ENCODE peak calls at places on chromosome 13, in ten cellular contexts. M, V, D, T, H, A, G, C, J and Z are unnamed samples.
A peak's percentile ranks its signal among the peaks of the same experiment; 100 is the strongest.

GRCh38 chr13:77337159-77337558 is 10.3 kb upstream of the MYCBP2 start:
- DNase-seq in V (no peak), C (no peak), M (no peak), G (no peak), T (no peak), J (no peak), A (no peak), D (no peak), H (no peak), Z (no peak)

GRCh38 chr13:79126706-79127105 is 279.3 kb downstream of the RBM26 start:
- DNase-seq in T (no peak), H (no peak), D (no peak), V (no peak), G (no peak), M (no peak), A (no peak), C (no peak), J (no peak), Z (no peak)

GRCh38 chr13:34179481-34179880 is 361.5 kb downstream of the RFC3 start:
- DNase-seq in M (no peak), D (peak; percentile 9), J (no peak), A (no peak), V (no peak), T (no peak), C (no peak), G (peak; percentile 36), H (no peak), Z (no peak)

GRCh38 chr13:84917252-84917878 is 881.9 kb downstream of the SLITRK6 start:
- DNase-seq in C (no peak), T (no peak), M (peak; percentile 16), J (no peak), A (no peak), G (peak; percentile 19), D (peak; percentile 10), H (no peak), V (no peak), Z (no peak)

GRCh38 chr13:77359171-77359570 is 32.3 kb upstream of the MYCBP2 start:
- DNase-seq in D (no peak), C (no peak), H (no peak), T (no peak), G (peak; percentile 2), V (no peak), M (no peak), A (no peak), J (no peak), Z (no peak)

GRCh38 chr13:112831196-112831595 is 137.8 kb upstream of the MCF2L start:
- DNase-seq in A (no peak), J (no peak), G (no peak), D (no peak), V (no peak), M (no peak), C (no peak), H (no peak), T (peak; percentile 45), Z (no peak)

GRCh38 chr13:34037636-34038325 is 219.8 kb downstream of the RFC3 start:
- DNase-seq in C (no peak), J (no peak), V (no peak), D (no peak), A (no peak), G (peak; percentile 21), H (no peak), M (no peak), T (no peak), Z (no peak)

GRCh38 chr13:51276684-51277083 is 54.5 kb downstream of the FAM124A start:
- DNase-seq in M (peak; percentile 72), A (no peak), V (no peak), D (no peak), G (no peak), C (no peak), H (no peak), T (no peak), J (no peak), Z (no peak)

GRCh38 chr13:49608932-49609331 is 19.4 kb upstream of the ARL11 start:
- DNase-seq in H (no peak), G (no peak), C (no peak), J (no peak), D (no peak), T (no peak), M (no peak), V (no peak), A (no peak), Z (no peak)

GRCh38 chr13:40589285-40590109 is 76.9 kb downstream of the FOXO1 start:
- DNase-seq in M (peak; percentile 94), T (peak; percentile 68), H (no peak), V (peak; percentile 74), J (no peak), C (peak; percentile 70), A (no peak), G (peak; percentile 70), D (peak; percentile 20), Z (no peak)

GRCh38 chr13:110799246-110800236 is 86.0 kb downstream of the ING1 start:
- DNase-seq in T (no peak), J (no peak), D (no peak), A (no peak), M (peak; percentile 24), C (no peak), V (no peak), H (no peak), G (peak; percentile 82), Z (no peak)

GRCh38 chr13:25353344-25353743 is 18.4 kb upstream of the ATP8A2 start:
- DNase-seq in T (no peak), D (no peak), M (no peak), G (no peak), C (no peak), J (no peak), V (no peak), H (no peak), A (no peak), Z (no peak)

GRCh38 chr13:95948646-95949045 is 104.6 kb downstream of the UGGT2 start:
- DNase-seq in C (no peak), H (no peak), D (no peak), J (no peak), A (no peak), G (peak; percentile 6), M (no peak), T (no peak), V (no peak), Z (no peak)

GRCh38 chr13:50358221-50358620 is 343.0 kb downstream of the KCNRG start:
- DNase-seq in A (no peak), H (no peak), C (no peak), J (no peak), T (no peak), D (no peak), G (no peak), V (no peak), M (peak; percentile 25), Z (no peak)

GRCh38 chr13:59689057-59689456 is 474.7 kb downstream of the DIAPH3 start:
- DNase-seq in T (no peak), G (no peak), C (no peak), J (no peak), M (no peak), D (no peak), V (no peak), H (no peak), A (no peak), Z (no peak)

GRCh38 chr13:38093425-38093824 is 223.9 kb upstream of the TRPC4 start:
- DNase-seq in M (no peak), D (no peak), A (no peak), T (no peak), J (no peak), G (no peak), H (no peak), V (no peak), C (no peak), Z (no peak)

GRCh38 chr13:80010286-80010831 is 330.6 kb downstream of the SPRY2 start:
- DNase-seq in H (no peak), T (no peak), A (no peak), M (no peak), D (no peak), V (no peak), J (no peak), G (no peak), C (no peak), Z (no peak)

GRCh38 chr13:42769650-42770049 is 11.7 kb upstream of the FAM216B start:
- DNase-seq in A (no peak), D (no peak), M (no peak), V (no peak), J (no peak), C (no peak), T (no peak), G (no peak), H (no peak), Z (no peak)

GRCh38 chr13:111062305-111062704 is 52.8 kb upstream of the ARHGEF7 start:
- DNase-seq in A (no peak), T (no peak), G (no peak), D (no peak), V (no peak), H (no peak), C (no peak), J (no peak), M (no peak), Z (no peak)

DNA sequence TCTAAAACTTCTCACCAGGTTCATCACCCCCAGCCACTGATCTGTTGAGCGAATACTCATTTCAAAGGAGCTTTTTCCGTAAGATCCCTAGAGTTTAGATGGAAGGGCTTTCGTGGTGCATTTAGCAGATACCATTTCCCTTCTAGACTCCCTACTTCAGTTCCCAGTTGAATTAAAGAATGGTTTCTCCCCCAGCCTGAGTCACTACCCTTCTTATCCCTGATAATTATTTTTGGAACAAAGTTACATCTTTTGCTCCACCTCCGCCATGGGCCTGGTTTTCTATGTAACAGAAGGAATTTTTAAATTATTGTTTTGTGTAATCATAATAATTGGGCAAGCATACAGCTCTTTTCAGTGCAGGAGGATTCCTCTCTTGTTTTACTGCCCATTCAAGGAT is 22.0 kb downstream of the USPL1 start:
- DNase-seq in V (no peak), H (no peak), T (no peak), J (no peak), D (no peak), G (peak; percentile 64), M (no peak), C (no peak), A (no peak), Z (no peak)
- TF ChIP-seq CTCF in V (no peak), H (no peak), T (no peak), J (no peak), D (no peak), G (no peak), M (no peak), C (no peak), A (no peak), Z (no peak)

GRCh38 chr13:98311200-98311548 is 134.1 kb upstream of the RNF113B start:
- DNase-seq in C (no peak), V (no peak), M (no peak), J (no peak), T (no peak), A (no peak), D (no peak), G (no peak), H (no peak), Z (no peak)
- H3K4me1 ChIP-seq in C (peaks cover 32% of the 10 kb centered on the region), V (no peaks in the 10 kb centered on the region), M (peaks cover 8% of the 10 kb centered on the region), J (peaks cover 10% of the 10 kb centered on the region), T (peaks cover 28% of the 10 kb centered on the region), A (no peaks in the 10 kb centered on the region), D (peaks cover 21% of the 10 kb centered on the region), G (no peaks in the 10 kb centered on the region), H (peaks cover 6% of the 10 kb centered on the region), Z (no peaks in the 10 kb centered on the region)

GRCh38 chr13:101416181-101417042 is at the start of gene NALCN:
- DNase-seq in M (peak; percentile 49), G (peak; percentile 14), A (no peak), T (no peak), C (no peak), H (peak; percentile 39), D (peak; percentile 55), V (no peak), J (peak; percentile 6), Z (no peak)
- H3K27ac ChIP-seq in M (no peak within 1 kb of the TSS), G (peak within 1 kb of the TSS; percentile 23), A (no peak within 1 kb of the TSS), T (no peak within 1 kb of the TSS), C (peak within 1 kb of the TSS; percentile 42), H (peak within 1 kb of the TSS; percentile 42), D (no peak within 1 kb of the TSS), V (no peak within 1 kb of the TSS), J (peak within 1 kb of the TSS; percentile 84), Z (peak within 1 kb of the TSS; percentile 21)

GRCh38 chr13:23570931-23571330 is 719 bp downstream of the TNFRSF19 start:
- DNase-seq in C (no peak), V (no peak), M (no peak), T (no peak), J (no peak), G (peak; percentile 49), D (no peak), H (no peak), A (no peak), Z (no peak)
- TF ChIP-seq CTCF in C (no peak), V (peak; percentile 20), M (no peak), T (no peak), J (no peak), G (peak; percentile 33), D (peak; percentile 21), H (peak; percentile 38), A (no peak), Z (no peak)